ENCODE peak calls at places on chromosomes 11 and 22, in nine cellular contexts. One of them, this sample, is unnamed.

GRCh38 chr22:46007848-46008261 is 30.9 kb upstream of the WNT7B start:
- DNase-seq in heart left ventricle: peak; percentile 89
- DNase-seq in CD4-positive, alpha-beta T cell: no peak
- DNase-seq in cardiac muscle cell: no peak
- DNase-seq in neuronal stem cell: no peak
- DNase-seq in AG04450: peak; percentile 76
- DNase-seq in PC-3: no peak
- DNase-seq in K562: no peak
- DNase-seq in thoracic aorta: peak; percentile 78
- DNase-seq in this sample: no peak

GRCh38 chr11:3180869-3181268 is 15.8 kb upstream of the OSBPL5 start:
- DNase-seq in heart left ventricle: no peak
- DNase-seq in CD4-positive, alpha-beta T cell: no peak
- DNase-seq in cardiac muscle cell: no peak
- DNase-seq in neuronal stem cell: no peak
- DNase-seq in AG04450: no peak
- DNase-seq in PC-3: no peak
- DNase-seq in K562: no peak
- DNase-seq in thoracic aorta: no peak
- DNase-seq in this sample: no peak

GRCh38 chr22:35637254-35637653 is 11.0 kb upstream of the APOL6 start:
- DNase-seq in heart left ventricle: no peak
- DNase-seq in CD4-positive, alpha-beta T cell: no peak
- DNase-seq in cardiac muscle cell: no peak
- DNase-seq in neuronal stem cell: no peak
- DNase-seq in AG04450: no peak
- DNase-seq in PC-3: no peak
- DNase-seq in K562: no peak
- DNase-seq in thoracic aorta: no peak
- DNase-seq in this sample: no peak

GRCh38 chr11:75602916-75603315 is 40.9 kb downstream of the SERPINH1 start:
- DNase-seq in heart left ventricle: no peak
- DNase-seq in CD4-positive, alpha-beta T cell: no peak
- DNase-seq in cardiac muscle cell: no peak
- DNase-seq in neuronal stem cell: no peak
- DNase-seq in AG04450: no peak
- DNase-seq in PC-3: peak; percentile 5
- DNase-seq in K562: no peak
- DNase-seq in thoracic aorta: no peak
- DNase-seq in this sample: no peak

GRCh38 chr11:65060913-65061408 is 2.6 kb upstream of the NAALADL1 start:
- DNase-seq in heart left ventricle: no peak
- DNase-seq in CD4-positive, alpha-beta T cell: no peak
- DNase-seq in cardiac muscle cell: peak; percentile 33
- DNase-seq in neuronal stem cell: no peak
- DNase-seq in AG04450: no peak
- DNase-seq in PC-3: no peak
- DNase-seq in K562: peak; percentile 64
- DNase-seq in thoracic aorta: no peak
- DNase-seq in this sample: no peak

GRCh38 chr11:74846770-74847169 is 98.1 kb downstream of the RNF169 start:
- DNase-seq in heart left ventricle: no peak
- DNase-seq in CD4-positive, alpha-beta T cell: no peak
- DNase-seq in cardiac muscle cell: no peak
- DNase-seq in neuronal stem cell: no peak
- DNase-seq in AG04450: no peak
- DNase-seq in PC-3: peak; percentile 43
- DNase-seq in K562: no peak
- DNase-seq in thoracic aorta: no peak
- DNase-seq in this sample: no peak

GRCh38 chr22:43077121-43077877 is 11.9 kb downstream of the TTLL1 start:
- DNase-seq in heart left ventricle: no peak
- DNase-seq in CD4-positive, alpha-beta T cell: no peak
- DNase-seq in cardiac muscle cell: no peak
- DNase-seq in neuronal stem cell: no peak
- DNase-seq in AG04450: no peak
- DNase-seq in PC-3: no peak
- DNase-seq in K562: no peak
- DNase-seq in thoracic aorta: no peak
- DNase-seq in this sample: no peak

GRCh38 chr11:134223836-134224709 is at the start of the genes NCAPD3 and VPS26B:
- DNase-seq in heart left ventricle: peak; percentile 98
- DNase-seq in CD4-positive, alpha-beta T cell: peak; percentile 96
- DNase-seq in cardiac muscle cell: peak; percentile 99
- DNase-seq in neuronal stem cell: peak; percentile 95
- DNase-seq in AG04450: peak; percentile 90
- DNase-seq in PC-3: peak; percentile 99
- DNase-seq in K562: peak; percentile 98
- DNase-seq in thoracic aorta: peak; percentile 92
- DNase-seq in this sample: peak; percentile 90

GRCh38 chr11:3380706-3381570 is 2.0 kb upstream of the ZNF195 start:
- DNase-seq in heart left ventricle: no peak
- DNase-seq in CD4-positive, alpha-beta T cell: no peak
- DNase-seq in cardiac muscle cell: peak; percentile 79
- DNase-seq in neuronal stem cell: peak; percentile 33
- DNase-seq in AG04450: no peak
- DNase-seq in PC-3: no peak
- DNase-seq in K562: no peak
- DNase-seq in thoracic aorta: no peak
- DNase-seq in this sample: no peak

DNA sequence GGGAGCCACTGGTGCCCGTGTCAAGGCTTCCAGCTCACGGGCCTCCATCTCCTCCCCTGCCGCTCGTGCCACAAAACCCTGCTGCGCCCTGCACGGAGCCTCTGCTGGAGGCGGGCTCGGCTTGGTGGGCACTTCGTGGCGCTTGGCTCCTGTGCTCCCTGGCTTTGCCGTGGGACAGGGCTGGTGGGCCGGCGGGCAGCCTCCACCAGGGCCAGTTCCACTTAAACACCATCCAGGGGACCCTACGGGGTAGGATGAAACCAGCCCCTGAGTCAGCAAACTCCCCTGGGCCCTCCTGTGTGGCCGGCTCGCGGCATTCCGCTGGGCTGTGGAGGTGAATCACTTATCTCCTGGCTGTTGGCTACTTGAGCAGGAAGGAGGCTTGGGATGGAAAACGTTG is 1304.6 kb downstream of the BRD1 start:
- DNase-seq in heart left ventricle: no peak
- DNase-seq in CD4-positive, alpha-beta T cell: no peak
- DNase-seq in cardiac muscle cell: no peak
- DNase-seq in neuronal stem cell: no peak
- DNase-seq in AG04450: no peak
- DNase-seq in PC-3: no peak
- DNase-seq in K562: no peak
- DNase-seq in thoracic aorta: no peak
- DNase-seq in this sample: no peak
- H3K9me3 ChIP-seq in heart left ventricle: no peaks in the 10 kb centered on the region
- H3K9me3 ChIP-seq in CD4-positive, alpha-beta T cell: no peaks in the 10 kb centered on the region
- H3K9me3 ChIP-seq in cardiac muscle cell: no peaks in the 10 kb centered on the region
- H3K9me3 ChIP-seq in neuronal stem cell: no peaks in the 10 kb centered on the region
- H3K9me3 ChIP-seq in AG04450: peaks cover 95% of the 10 kb centered on the region
- H3K9me3 ChIP-seq in PC-3: no peaks in the 10 kb centered on the region
- H3K9me3 ChIP-seq in K562: no peaks in the 10 kb centered on the region
- H3K9me3 ChIP-seq in thoracic aorta: no peaks in the 10 kb centered on the region
- H3K9me3 ChIP-seq in this sample: no peaks in the 10 kb centered on the region

DNA sequence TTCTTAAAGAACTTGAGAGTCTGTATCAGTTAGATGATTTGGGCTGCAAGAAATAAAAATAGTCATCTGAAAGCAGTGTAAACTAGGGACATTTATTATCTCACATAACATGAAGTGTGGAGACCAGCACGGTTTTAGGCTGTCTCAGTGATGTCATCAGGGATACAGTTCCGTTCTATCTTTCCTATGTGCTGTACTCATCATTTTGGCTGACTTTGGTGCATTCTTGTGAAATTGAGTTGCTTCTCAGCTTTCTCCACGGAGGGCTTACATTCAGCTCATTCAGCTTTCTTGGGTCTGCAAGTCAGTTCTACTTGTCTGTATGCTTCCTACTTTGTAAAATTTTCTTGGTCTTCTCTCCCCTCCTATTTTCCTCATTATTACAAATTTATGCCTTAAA is 51.8 kb upstream of the LIN7C start:
- DNase-seq in heart left ventricle: no peak
- DNase-seq in CD4-positive, alpha-beta T cell: no peak
- DNase-seq in cardiac muscle cell: no peak
- DNase-seq in neuronal stem cell: no peak
- DNase-seq in AG04450: no peak
- DNase-seq in PC-3: no peak
- DNase-seq in K562: no peak
- DNase-seq in thoracic aorta: no peak
- DNase-seq in this sample: no peak
- H3K9me3 ChIP-seq in heart left ventricle: no peaks in the 10 kb centered on the region
- H3K9me3 ChIP-seq in CD4-positive, alpha-beta T cell: no peaks in the 10 kb centered on the region
- H3K9me3 ChIP-seq in cardiac muscle cell: no peaks in the 10 kb centered on the region
- H3K9me3 ChIP-seq in neuronal stem cell: no peaks in the 10 kb centered on the region
- H3K9me3 ChIP-seq in AG04450: no peaks in the 10 kb centered on the region
- H3K9me3 ChIP-seq in PC-3: no peaks in the 10 kb centered on the region
- H3K9me3 ChIP-seq in K562: no peaks in the 10 kb centered on the region
- H3K9me3 ChIP-seq in thoracic aorta: no peaks in the 10 kb centered on the region
- H3K9me3 ChIP-seq in this sample: no peaks in the 10 kb centered on the region

DNA sequence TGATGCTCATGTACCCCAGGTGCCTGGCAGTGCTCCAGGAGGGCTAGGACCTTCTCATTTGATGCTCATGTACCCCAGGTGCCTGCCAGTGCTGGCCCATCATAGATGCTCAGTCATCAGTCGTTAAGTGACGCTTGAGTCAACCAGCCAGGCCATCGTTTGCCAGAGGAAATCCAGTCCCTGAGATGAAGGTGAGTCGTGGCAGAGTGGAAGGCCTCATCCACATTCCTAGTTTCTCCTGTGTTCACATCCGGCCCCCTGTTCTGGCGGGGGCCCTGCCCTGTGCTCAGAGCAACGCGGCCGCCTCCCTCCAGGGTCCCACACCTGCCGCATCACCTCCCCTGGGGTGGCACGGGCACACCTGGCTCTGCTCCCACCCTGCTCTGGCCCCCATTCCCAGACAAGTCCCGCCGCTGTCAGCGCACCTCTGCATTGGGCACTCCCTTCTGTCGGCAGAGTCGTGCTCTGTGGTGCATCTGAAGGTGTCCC is 279.9 kb downstream of the BRD1 start:
- DNase-seq in heart left ventricle: peak; percentile 21
- DNase-seq in CD4-positive, alpha-beta T cell: no peak
- DNase-seq in cardiac muscle cell: no peak
- DNase-seq in neuronal stem cell: no peak
- DNase-seq in AG04450: no peak
- DNase-seq in PC-3: no peak
- DNase-seq in K562: no peak
- DNase-seq in thoracic aorta: no peak
- DNase-seq in this sample: no peak
- H3K9me3 ChIP-seq in heart left ventricle: peaks cover 7% of the 10 kb centered on the region
- H3K9me3 ChIP-seq in CD4-positive, alpha-beta T cell: no peaks in the 10 kb centered on the region
- H3K9me3 ChIP-seq in cardiac muscle cell: no peaks in the 10 kb centered on the region
- H3K9me3 ChIP-seq in neuronal stem cell: no peaks in the 10 kb centered on the region
- H3K9me3 ChIP-seq in AG04450: peaks cover 86% of the 10 kb centered on the region
- H3K9me3 ChIP-seq in PC-3: no peaks in the 10 kb centered on the region
- H3K9me3 ChIP-seq in K562: no peaks in the 10 kb centered on the region
- H3K9me3 ChIP-seq in thoracic aorta: peaks cover 6% of the 10 kb centered on the region
- H3K9me3 ChIP-seq in this sample: no peaks in the 10 kb centered on the region

GRCh38 chr11:70785372-70785771 is 387.0 kb downstream of the CTTN start:
- DNase-seq in heart left ventricle: no peak
- DNase-seq in CD4-positive, alpha-beta T cell: no peak
- DNase-seq in cardiac muscle cell: no peak
- DNase-seq in neuronal stem cell: no peak
- DNase-seq in AG04450: no peak
- DNase-seq in PC-3: no peak
- DNase-seq in K562: no peak
- DNase-seq in thoracic aorta: no peak
- DNase-seq in this sample: no peak

GRCh38 chr11:70786021-70786665 is 387.8 kb downstream of the CTTN start:
- DNase-seq in heart left ventricle: no peak
- DNase-seq in CD4-positive, alpha-beta T cell: no peak
- DNase-seq in cardiac muscle cell: no peak
- DNase-seq in neuronal stem cell: no peak
- DNase-seq in AG04450: no peak
- DNase-seq in PC-3: no peak
- DNase-seq in K562: no peak
- DNase-seq in thoracic aorta: no peak
- DNase-seq in this sample: no peak

GRCh38 chr11:70782401-70782913 is 384.1 kb downstream of the CTTN start:
- DNase-seq in heart left ventricle: no peak
- DNase-seq in CD4-positive, alpha-beta T cell: no peak
- DNase-seq in cardiac muscle cell: no peak
- DNase-seq in neuronal stem cell: no peak
- DNase-seq in AG04450: no peak
- DNase-seq in PC-3: no peak
- DNase-seq in K562: no peak
- DNase-seq in thoracic aorta: no peak
- DNase-seq in this sample: no peak

GRCh38 chr11:70783821-70784220 is 385.5 kb downstream of the CTTN start:
- DNase-seq in heart left ventricle: no peak
- DNase-seq in CD4-positive, alpha-beta T cell: no peak
- DNase-seq in cardiac muscle cell: no peak
- DNase-seq in neuronal stem cell: no peak
- DNase-seq in AG04450: no peak
- DNase-seq in PC-3: no peak
- DNase-seq in K562: no peak
- DNase-seq in thoracic aorta: no peak
- DNase-seq in this sample: no peak

GRCh38 chr11:70783356-70783755 is 385.0 kb downstream of the CTTN start:
- DNase-seq in heart left ventricle: no peak
- DNase-seq in CD4-positive, alpha-beta T cell: no peak
- DNase-seq in cardiac muscle cell: no peak
- DNase-seq in neuronal stem cell: no peak
- DNase-seq in AG04450: no peak
- DNase-seq in PC-3: no peak
- DNase-seq in K562: no peak
- DNase-seq in thoracic aorta: no peak
- DNase-seq in this sample: no peak
- H3K9me3 ChIP-seq in heart left ventricle: no peaks in the 10 kb centered on the region
- H3K9me3 ChIP-seq in CD4-positive, alpha-beta T cell: no peaks in the 10 kb centered on the region
- H3K9me3 ChIP-seq in cardiac muscle cell: no peaks in the 10 kb centered on the region
- H3K9me3 ChIP-seq in neuronal stem cell: peaks cover 9% of the 10 kb centered on the region
- H3K9me3 ChIP-seq in AG04450: peaks cover 62% of the 10 kb centered on the region
- H3K9me3 ChIP-seq in PC-3: no peaks in the 10 kb centered on the region
- H3K9me3 ChIP-seq in K562: no peaks in the 10 kb centered on the region
- H3K9me3 ChIP-seq in thoracic aorta: no peaks in the 10 kb centered on the region
- H3K9me3 ChIP-seq in this sample: no peaks in the 10 kb centered on the region

DNA sequence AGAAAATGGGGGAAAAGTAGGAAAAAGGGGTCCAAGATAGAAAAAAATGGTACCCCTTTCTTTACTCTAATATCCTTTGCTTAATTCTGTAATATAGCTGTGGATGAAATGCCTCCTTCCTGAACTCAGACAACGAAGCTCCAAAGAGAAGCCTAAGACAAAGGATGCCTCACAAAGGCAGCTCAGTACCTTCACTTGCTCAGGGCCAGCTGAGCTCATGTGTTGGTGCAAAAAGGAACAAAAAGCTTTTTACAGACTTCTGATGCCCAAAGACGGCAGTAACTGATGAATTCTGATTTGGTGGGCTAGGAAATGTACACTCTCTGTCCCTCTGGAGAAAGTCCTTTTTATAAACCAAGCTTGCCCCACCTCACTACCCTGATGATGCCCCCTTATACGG is 77.5 kb downstream of the DENND5A start:
- DNase-seq in heart left ventricle: no peak
- DNase-seq in CD4-positive, alpha-beta T cell: no peak
- DNase-seq in cardiac muscle cell: no peak
- DNase-seq in neuronal stem cell: no peak
- DNase-seq in AG04450: no peak
- DNase-seq in PC-3: no peak
- DNase-seq in K562: no peak
- DNase-seq in thoracic aorta: no peak
- DNase-seq in this sample: no peak
- H3K9me3 ChIP-seq in heart left ventricle: no peaks in the 10 kb centered on the region
- H3K9me3 ChIP-seq in CD4-positive, alpha-beta T cell: no peaks in the 10 kb centered on the region
- H3K9me3 ChIP-seq in cardiac muscle cell: no peaks in the 10 kb centered on the region
- H3K9me3 ChIP-seq in neuronal stem cell: peaks cover 37% of the 10 kb centered on the region
- H3K9me3 ChIP-seq in AG04450: peaks cover 4% of the 10 kb centered on the region
- H3K9me3 ChIP-seq in PC-3: no peaks in the 10 kb centered on the region
- H3K9me3 ChIP-seq in K562: peaks cover 6% of the 10 kb centered on the region
- H3K9me3 ChIP-seq in thoracic aorta: no peaks in the 10 kb centered on the region
- H3K9me3 ChIP-seq in this sample: no peaks in the 10 kb centered on the region

This sample was measured in T-helper 17 cell.